ENCODE peak calls at places on chromosome 4, in eight cellular contexts. M, V, T, J, W, A, L and I are unnamed samples.

GRCh38 chr4:25370242-25370641 is 6.8 kb upstream of the ANAPC4 start:
- DNase-seq in M (no peak), J (no peak), W (peak), V (no peak), A (no peak), L (no peak), T (no peak), I (no peak)

GRCh38 chr4:174157106-174157607 is 126.3 kb downstream of the FBXO8 start:
- DNase-seq in A (no peak), T (no peak), J (no peak), L (no peak), V (no peak), W (no peak), M (no peak), I (no peak)

GRCh38 chr4:28482580-28482979 is 1621.9 kb downstream of the STIM2 start:
- DNase-seq in L (no peak), V (no peak), T (no peak), M (no peak), A (no peak), W (no peak), J (no peak), I (no peak)

GRCh38 chr4:188439641-188440311 is 300.5 kb downstream of the TRIML1 start:
- DNase-seq in T (no peak), J (no peak), L (no peak), M (peak), W (peak), A (no peak), V (no peak), I (no peak)

GRCh38 chr4:7956306-7957112 is 16.8 kb upstream of the AFAP1 start:
- DNase-seq in V (no peak), A (no peak), T (no peak), L (no peak), M (no peak), W (no peak), J (no peak), I (no peak)

GRCh38 chr4:7147661-7148310 is 44.6 kb upstream of the SORCS2 start:
- DNase-seq in A (no peak), V (no peak), W (no peak), M (no peak), T (no peak), J (no peak), L (no peak), I (no peak)

GRCh38 chr4:161178310-161178709 is 985.5 kb downstream of the FSTL5 start:
- DNase-seq in T (no peak), V (no peak), A (no peak), J (no peak), M (no peak), L (no peak), W (no peak), I (no peak)

GRCh38 chr4:5101571-5101970 is 50.3 kb downstream of the STK32B start:
- DNase-seq in T (no peak), J (no peak), A (no peak), V (no peak), L (no peak), W (no peak), M (no peak), I (no peak)

GRCh38 chr4:118883861-118884260 is 4.8 kb upstream of the SYNPO2 start:
- DNase-seq in T (no peak), J (no peak), L (no peak), V (no peak), M (no peak), A (no peak), W (no peak), I (no peak)

GRCh38 chr4:139858436-139859225 is 193.0 kb downstream of the MGST2 start:
- DNase-seq in W (no peak), V (peak), A (peak), T (no peak), M (no peak), L (no peak), J (no peak), I (no peak)

GRCh38 chr4:7973545-7973981 is 33.9 kb upstream of the AFAP1 start:
- DNase-seq in V (peak), W (no peak), A (no peak), L (no peak), T (no peak), J (no peak), M (no peak), I (no peak)

GRCh38 chr4:148982200-148982599 is 540.0 kb upstream of the NR3C2 start:
- DNase-seq in W (no peak), L (no peak), M (no peak), T (no peak), A (no peak), V (no peak), J (no peak), I (no peak)

GRCh38 chr4:7134737-7135388 is 57.5 kb upstream of the SORCS2 start:
- DNase-seq in L (peak), W (no peak), V (no peak), M (peak), A (no peak), T (no peak), J (peak), I (no peak)

GRCh38 chr4:84971319-84971932 is 4.9 kb upstream of the WDFY3 start:
- DNase-seq in W (no peak), T (no peak), J (peak), L (no peak), V (peak), M (no peak), A (peak), I (no peak)

GRCh38 chr4:70269674-70270073 is 27.3 kb downstream of the CSN3 start:
- DNase-seq in T (no peak), A (no peak), W (no peak), V (no peak), J (no peak), M (no peak), L (no peak), I (no peak)

GRCh38 chr4:47704693-47705325 is 133.1 kb downstream of the CORIN start:
- DNase-seq in V (peak), M (peak), T (peak), W (peak), A (peak), J (peak), L (no peak), I (peak)

GRCh38 chr4:3713346-3713745 is 52.8 kb upstream of the ADRA2C start:
- DNase-seq in V (no peak), T (no peak), J (no peak), A (no peak), M (no peak), L (no peak), W (no peak), I (no peak)

GRCh38 chr4:173837517-173837916 is 307.5 kb upstream of the HAND2 start:
- DNase-seq in T (no peak), W (no peak), M (no peak), V (no peak), J (no peak), A (no peak), L (no peak), I (no peak)